ENCODE peak calls at places on chromosome 17, in six cellular contexts. One of them, this sample, is unnamed.
A peak's percentile ranks its signal among the peaks of the same experiment; 100 is the strongest.

GRCh38 chr17:5210091-5210490 is 18.4 kb upstream of the ZNF594 start:
- DNase-seq in NT2/D1: no peak
- DNase-seq in fibroblast of lung: no peak
- DNase-seq in effector memory CD4-positive, alpha-beta T cell: no peak
- DNase-seq in adrenal gland: no peak
- DNase-seq in MM.1S: no peak
- DNase-seq in this sample: no peak

GRCh38 chr17:34318474-34318873 is 761 bp upstream of the CCL8 start:
- DNase-seq in NT2/D1: no peak
- DNase-seq in MM.1S: peak; percentile 41
- DNase-seq in fibroblast of lung: no peak
- DNase-seq in effector memory CD4-positive, alpha-beta T cell: no peak
- DNase-seq in adrenal gland: no peak
- DNase-seq in this sample: no peak

GRCh38 chr17:27951872-27952271 is 58.7 kb upstream of the LYRM9 start:
- DNase-seq in NT2/D1: no peak
- DNase-seq in MM.1S: no peak
- DNase-seq in effector memory CD4-positive, alpha-beta T cell: no peak
- DNase-seq in adrenal gland: peak; percentile 32
- DNase-seq in fibroblast of lung: no peak
- DNase-seq in this sample: no peak

GRCh38 chr17:4204676-4205075 is 59.1 kb downstream of the ANKFY1 start:
- DNase-seq in adrenal gland: peak; percentile 86
- DNase-seq in MM.1S: no peak
- DNase-seq in fibroblast of lung: peak; percentile 77
- DNase-seq in effector memory CD4-positive, alpha-beta T cell: no peak
- DNase-seq in NT2/D1: no peak
- DNase-seq in this sample: no peak

GRCh38 chr17:21368545-21369246 is 7.5 kb upstream of the KCNJ12 start:
- DNase-seq in effector memory CD4-positive, alpha-beta T cell: no peak
- DNase-seq in fibroblast of lung: no peak
- DNase-seq in NT2/D1: no peak
- DNase-seq in MM.1S: no peak
- DNase-seq in adrenal gland: no peak
- DNase-seq in this sample: no peak

GRCh38 chr17:79811036-79811887 is 14.4 kb upstream of the CBX8 start:
- DNase-seq in NT2/D1: no peak
- DNase-seq in adrenal gland: no peak
- DNase-seq in fibroblast of lung: no peak
- DNase-seq in MM.1S: no peak
- DNase-seq in effector memory CD4-positive, alpha-beta T cell: no peak
- DNase-seq in this sample: no peak

GRCh38 chr17:39404542-39405378 is 3.3 kb upstream of the FBXL20 start:
- DNase-seq in NT2/D1: no peak
- DNase-seq in fibroblast of lung: peak; percentile 87
- DNase-seq in adrenal gland: no peak
- DNase-seq in effector memory CD4-positive, alpha-beta T cell: no peak
- DNase-seq in MM.1S: no peak
- DNase-seq in this sample: no peak

GRCh38 chr17:36936455-36936934 is 780 bp upstream of the LHX1 start:
- DNase-seq in NT2/D1: no peak
- DNase-seq in fibroblast of lung: no peak
- DNase-seq in effector memory CD4-positive, alpha-beta T cell: no peak
- DNase-seq in MM.1S: no peak
- DNase-seq in adrenal gland: no peak
- DNase-seq in this sample: peak; percentile 14

GRCh38 chr17:65609749-65610148 is 48.3 kb upstream of the AXIN2 start:
- DNase-seq in MM.1S: no peak
- DNase-seq in effector memory CD4-positive, alpha-beta T cell: no peak
- DNase-seq in NT2/D1: no peak
- DNase-seq in fibroblast of lung: peak; percentile 62
- DNase-seq in adrenal gland: peak; percentile 48
- DNase-seq in this sample: no peak

GRCh38 chr17:76742958-76743357 is 5.0 kb downstream of the MFSD11 start:
- DNase-seq in MM.1S: no peak
- DNase-seq in effector memory CD4-positive, alpha-beta T cell: no peak
- DNase-seq in NT2/D1: no peak
- DNase-seq in adrenal gland: no peak
- DNase-seq in fibroblast of lung: no peak
- DNase-seq in this sample: no peak

GRCh38 chr17:76371656-76372628 is 12.5 kb upstream of the SPHK1 start:
- DNase-seq in fibroblast of lung: peak; percentile 98
- DNase-seq in MM.1S: no peak
- DNase-seq in effector memory CD4-positive, alpha-beta T cell: no peak
- DNase-seq in NT2/D1: no peak
- DNase-seq in adrenal gland: no peak
- DNase-seq in this sample: no peak

GRCh38 chr17:9484789-9485188 is 90.8 kb downstream of the STX8 start:
- DNase-seq in MM.1S: no peak
- DNase-seq in effector memory CD4-positive, alpha-beta T cell: no peak
- DNase-seq in fibroblast of lung: peak; percentile 10
- DNase-seq in NT2/D1: no peak
- DNase-seq in adrenal gland: no peak
- DNase-seq in this sample: no peak

GRCh38 chr17:50558955-50559614 is 1.4 kb upstream of the CACNA1G start:
- DNase-seq in MM.1S: no peak
- DNase-seq in adrenal gland: no peak
- DNase-seq in fibroblast of lung: no peak
- DNase-seq in NT2/D1: peak; percentile 40
- DNase-seq in effector memory CD4-positive, alpha-beta T cell: no peak
- DNase-seq in this sample: no peak

GRCh38 chr17:17763136-17763535 is 73.7 kb downstream of the SREBF1 start:
- DNase-seq in NT2/D1: no peak
- DNase-seq in adrenal gland: no peak
- DNase-seq in fibroblast of lung: no peak
- DNase-seq in MM.1S: no peak
- DNase-seq in effector memory CD4-positive, alpha-beta T cell: no peak
- DNase-seq in this sample: no peak

GRCh38 chr17:50037321-50038107 is 18.4 kb upstream of the ITGA3 start:
- DNase-seq in MM.1S: no peak
- DNase-seq in adrenal gland: peak; percentile 90
- DNase-seq in fibroblast of lung: peak; percentile 94
- DNase-seq in NT2/D1: no peak
- DNase-seq in effector memory CD4-positive, alpha-beta T cell: no peak
- DNase-seq in this sample: no peak

GRCh38 chr17:73767696-73768095 is 123.5 kb upstream of the SDK2 start:
- DNase-seq in fibroblast of lung: no peak
- DNase-seq in effector memory CD4-positive, alpha-beta T cell: no peak
- DNase-seq in MM.1S: no peak
- DNase-seq in adrenal gland: no peak
- DNase-seq in NT2/D1: no peak
- DNase-seq in this sample: no peak

GRCh38 chr17:72976971-72977767 is 115.3 kb downstream of the SLC39A11 start:
- DNase-seq in fibroblast of lung: peak; percentile 89
- DNase-seq in adrenal gland: peak; percentile 68
- DNase-seq in effector memory CD4-positive, alpha-beta T cell: no peak
- DNase-seq in NT2/D1: no peak
- DNase-seq in MM.1S: no peak
- DNase-seq in this sample: no peak

GRCh38 chr17:11944587-11944986 is 52.7 kb downstream of the ZNF18 start:
- DNase-seq in adrenal gland: no peak
- DNase-seq in fibroblast of lung: no peak
- DNase-seq in MM.1S: no peak
- DNase-seq in NT2/D1: no peak
- DNase-seq in effector memory CD4-positive, alpha-beta T cell: no peak
- DNase-seq in this sample: no peak

GRCh38 chr17:67260051-67260987 is 15.3 kb upstream of the HELZ start:
- DNase-seq in effector memory CD4-positive, alpha-beta T cell: no peak
- DNase-seq in fibroblast of lung: peak; percentile 95
- DNase-seq in adrenal gland: peak; percentile 70
- DNase-seq in MM.1S: peak; percentile 78
- DNase-seq in NT2/D1: no peak
- DNase-seq in this sample: no peak

GRCh38 chr17:4769628-4770027 is 2.1 kb upstream of the TM4SF5 start:
- DNase-seq in NT2/D1: no peak
- DNase-seq in adrenal gland: no peak
- DNase-seq in fibroblast of lung: no peak
- DNase-seq in effector memory CD4-positive, alpha-beta T cell: no peak
- DNase-seq in MM.1S: no peak
- DNase-seq in this sample: no peak

GRCh38 chr17:29844339-29845048 is 85.5 kb downstream of the SSH2 start:
- DNase-seq in MM.1S: no peak
- DNase-seq in effector memory CD4-positive, alpha-beta T cell: no peak
- DNase-seq in adrenal gland: no peak
- DNase-seq in fibroblast of lung: peak; percentile 31
- DNase-seq in NT2/D1: no peak
- DNase-seq in this sample: no peak

GRCh38 chr17:75842411-75842810 is 1.8 kb downstream of the UNC13D start:
- DNase-seq in effector memory CD4-positive, alpha-beta T cell: no peak
- DNase-seq in fibroblast of lung: no peak
- DNase-seq in NT2/D1: no peak
- DNase-seq in MM.1S: no peak
- DNase-seq in adrenal gland: no peak
- DNase-seq in this sample: no peak

GRCh38 chr17:41544497-41544896 is 16.4 kb upstream of the KRT19 start:
- DNase-seq in fibroblast of lung: no peak
- DNase-seq in NT2/D1: no peak
- DNase-seq in effector memory CD4-positive, alpha-beta T cell: no peak
- DNase-seq in adrenal gland: no peak
- DNase-seq in MM.1S: no peak
- DNase-seq in this sample: no peak

GRCh38 chr17:17062866-17063265 is 20.6 kb downstream of the MPRIP start:
- DNase-seq in MM.1S: no peak
- DNase-seq in effector memory CD4-positive, alpha-beta T cell: no peak
- DNase-seq in NT2/D1: no peak
- DNase-seq in adrenal gland: no peak
- DNase-seq in fibroblast of lung: no peak
- DNase-seq in this sample: no peak

DNA sequence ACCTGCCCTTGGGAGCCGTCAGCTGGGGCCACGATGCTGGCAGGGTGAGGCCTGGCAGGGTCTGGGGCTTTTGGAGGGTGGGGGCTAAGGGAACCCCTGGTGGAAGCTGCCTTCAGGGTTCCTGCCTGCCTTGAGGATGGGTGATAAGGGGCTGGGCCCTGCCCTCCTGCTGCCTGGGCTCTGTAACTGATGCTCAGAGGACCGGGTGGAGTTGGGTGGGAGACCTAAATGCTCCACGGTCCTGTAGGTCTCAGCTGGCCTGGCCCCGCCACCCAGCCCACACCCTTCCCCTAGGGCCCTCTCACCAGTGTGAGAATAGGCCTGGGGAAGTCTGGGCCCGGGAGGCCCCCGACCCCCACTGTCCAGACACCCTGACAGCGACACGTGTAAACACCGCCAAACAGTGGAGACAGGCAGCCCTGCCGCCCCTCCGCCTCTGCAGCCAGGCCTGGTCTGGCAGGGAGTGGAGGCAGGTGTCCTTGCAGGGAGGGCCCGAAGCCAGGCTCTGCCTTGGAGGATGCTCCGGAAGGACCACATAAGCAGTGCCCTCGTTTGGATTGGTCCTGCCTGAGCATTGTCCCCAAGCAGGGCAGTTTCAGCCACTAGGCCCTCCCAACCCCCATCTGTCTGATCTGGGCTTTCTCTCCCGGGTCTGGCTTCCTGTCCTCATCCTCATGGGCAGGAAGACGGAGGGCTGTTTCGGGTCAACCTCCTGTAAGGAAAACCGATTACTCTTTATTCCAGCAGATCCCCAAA is 6.5 kb upstream of the BAHCC1 start:
- DNase-seq in effector memory CD4-positive, alpha-beta T cell: no peak
- DNase-seq in MM.1S: no peak
- DNase-seq in NT2/D1: no peak
- DNase-seq in adrenal gland: peak; percentile 78
- DNase-seq in fibroblast of lung: no peak
- DNase-seq in this sample: no peak
- H3K4me1 ChIP-seq in effector memory CD4-positive, alpha-beta T cell: peaks cover 10% of the 10 kb centered on the region
- H3K4me1 ChIP-seq in MM.1S: no peaks in the 10 kb centered on the region
- H3K4me1 ChIP-seq in NT2/D1: peaks cover 26% of the 10 kb centered on the region
- H3K4me1 ChIP-seq in adrenal gland: peaks cover 35% of the 10 kb centered on the region
- H3K4me1 ChIP-seq in fibroblast of lung: peaks cover 34% of the 10 kb centered on the region
- H3K4me1 ChIP-seq in this sample: peaks cover 9% of the 10 kb centered on the region

DNA sequence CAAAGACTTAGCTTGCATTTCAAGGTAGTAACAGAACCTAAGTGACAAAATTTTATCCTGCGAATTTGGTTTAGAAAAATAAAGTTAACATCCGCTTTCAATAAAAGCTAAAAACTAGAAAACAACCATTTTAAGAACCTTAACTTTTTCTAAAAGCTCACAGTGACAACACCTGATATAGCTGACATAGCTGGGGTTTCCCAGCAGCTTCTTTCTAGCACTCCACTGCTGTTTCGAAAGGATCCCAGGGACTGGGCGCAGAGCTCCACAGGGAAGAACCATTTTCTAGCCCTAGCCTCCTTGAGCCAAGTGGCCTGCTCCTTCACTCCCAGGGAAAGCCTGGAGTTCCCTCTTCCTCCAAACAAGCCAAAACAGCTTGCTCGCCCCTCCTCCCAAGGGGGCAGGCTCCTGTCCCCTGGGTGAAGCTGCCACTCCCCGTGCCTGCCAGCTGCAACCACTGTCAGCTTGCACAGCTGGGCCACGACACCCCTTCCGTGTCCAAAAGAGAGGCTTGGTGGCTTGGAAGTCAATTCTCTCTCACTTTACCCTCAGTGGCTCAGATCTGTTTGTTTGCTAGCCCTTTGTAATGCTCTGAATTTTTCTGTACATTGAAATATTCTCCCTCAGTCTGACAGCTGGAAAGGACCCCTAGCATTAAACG is 59.8 kb downstream of the CYTH1 start:
- DNase-seq in fibroblast of lung: no peak
- DNase-seq in NT2/D1: no peak
- DNase-seq in MM.1S: peak; percentile 83
- DNase-seq in adrenal gland: no peak
- DNase-seq in effector memory CD4-positive, alpha-beta T cell: no peak
- DNase-seq in this sample: no peak
- H3K4me3 ChIP-seq in fibroblast of lung: no peak overlapping the region
- H3K4me3 ChIP-seq in NT2/D1: no peak overlapping the region
- H3K4me3 ChIP-seq in MM.1S: peak overlapping the region; percentile 70
- H3K4me3 ChIP-seq in adrenal gland: no peak overlapping the region
- H3K4me3 ChIP-seq in effector memory CD4-positive, alpha-beta T cell: no peak overlapping the region
- H3K4me3 ChIP-seq in this sample: no peak overlapping the region

GRCh38 chr17:69134112-69134511 is 7.6 kb downstream of the ABCA6 start:
- DNase-seq in fibroblast of lung: no peak
- DNase-seq in NT2/D1: no peak
- DNase-seq in adrenal gland: no peak
- DNase-seq in MM.1S: no peak
- DNase-seq in effector memory CD4-positive, alpha-beta T cell: no peak
- DNase-seq in this sample: no peak
- H3K4me1 ChIP-seq in fibroblast of lung: no peaks in the 10 kb centered on the region
- H3K4me1 ChIP-seq in NT2/D1: no peaks in the 10 kb centered on the region
- H3K4me1 ChIP-seq in adrenal gland: no peaks in the 10 kb centered on the region
- H3K4me1 ChIP-seq in MM.1S: no peaks in the 10 kb centered on the region
- H3K4me1 ChIP-seq in effector memory CD4-positive, alpha-beta T cell: no peaks in the 10 kb centered on the region
- H3K4me1 ChIP-seq in this sample: no peaks in the 10 kb centered on the region

GRCh38 chr17:1782171-1782567 is 20.3 kb downstream of the SERPINF1 start:
- DNase-seq in fibroblast of lung: no peak
- DNase-seq in NT2/D1: no peak
- DNase-seq in effector memory CD4-positive, alpha-beta T cell: no peak
- DNase-seq in MM.1S: no peak
- DNase-seq in adrenal gland: no peak
- DNase-seq in this sample: no peak
- H3K4me3 ChIP-seq in fibroblast of lung: no peak overlapping the region
- H3K4me3 ChIP-seq in NT2/D1: no peak overlapping the region
- H3K4me3 ChIP-seq in effector memory CD4-positive, alpha-beta T cell: no peak overlapping the region
- H3K4me3 ChIP-seq in MM.1S: no peak overlapping the region
- H3K4me3 ChIP-seq in adrenal gland: no peak overlapping the region
- H3K4me3 ChIP-seq in this sample: no peak overlapping the region

This sample was measured in CD4-positive, alpha-beta memory T cell.